ENCODE peak calls at places on chromosome 19, in seven cellular contexts. W is cardiac muscle cell, X is PC-3, M is T-helper 2 cell, Q is EL, V is fibroblast of pulmonary artery, Y is sciatic nerve. B is an unnamed sample.

GRCh38 chr19:10870501-10870954 is 825 bp upstream of the CARM1 start:
- DNase-seq in W (no peak), X (no peak), M (no peak), Q (no peak), Y (no peak), V (no peak), B (no peak)

GRCh38 chr19:5138606-5139594 is 170.0 kb downstream of the KDM4B start:
- DNase-seq in Y (no peak), M (peak), Q (peak), V (peak), W (no peak), X (peak), B (peak)

GRCh38 chr19:43763473-43763939 is 8.7 kb upstream of the SMG9 start:
- DNase-seq in V (no peak), X (no peak), Y (no peak), W (no peak), Q (peak), M (no peak), B (peak)

GRCh38 chr19:10352764-10353671 is 13.6 kb upstream of the ICAM3 start:
- DNase-seq in Y (peak), V (no peak), W (peak), M (no peak), X (no peak), Q (no peak), B (peak)

GRCh38 chr19:19485161-19485997 is 30.0 kb downstream of the TSSK6 start:
- DNase-seq in X (no peak), W (no peak), M (no peak), Y (no peak), Q (peak), V (peak), B (peak)

GRCh38 chr19:5308471-5309437 is 31.9 kb downstream of the PTPRS start:
- DNase-seq in M (no peak), X (no peak), V (peak), W (no peak), Y (peak), Q (peak), B (peak)

GRCh38 chr19:13207237-13208130 is 57.3 kb downstream of the IER2 start:
- DNase-seq in W (no peak), X (no peak), V (no peak), Y (no peak), Q (peak), M (no peak), B (no peak)

GRCh38 chr19:3606690-3607289 is at the start of gene TBXA2R:
- DNase-seq in Y (peak), Q (peak), W (peak), V (peak), X (peak), M (no peak), B (peak)

GRCh38 chr19:512548-513365 is 5.5 kb downstream of the TPGS1 start:
- DNase-seq in M (no peak), Q (no peak), V (no peak), Y (no peak), W (peak), X (no peak), B (no peak)

GRCh38 chr19:45754323-45754722 is 14.7 kb downstream of the SIX5 start:
- DNase-seq in X (no peak), Q (no peak), V (no peak), Y (no peak), M (no peak), W (no peak), B (no peak)

GRCh38 chr19:40623403-40624239 is 22.5 kb downstream of the LTBP4 start:
- DNase-seq in V (peak), M (no peak), W (peak), X (peak), Y (peak), Q (no peak), B (peak)

GRCh38 chr19:30319876-30320275 is 52.3 kb upstream of the ZNF536 start:
- DNase-seq in Q (no peak), W (no peak), M (no peak), X (no peak), Y (no peak), V (no peak), B (no peak)

GRCh38 chr19:50925734-50926133 is 14.5 kb upstream of the KLK4 start:
- DNase-seq in Y (no peak), W (no peak), V (peak), Q (no peak), M (no peak), X (peak), B (peak)

GRCh38 chr19:53908933-53909415 is at the start of gene CACNG7:
- DNase-seq in X (no peak), M (no peak), W (no peak), V (peak), Q (no peak), Y (no peak), B (peak)

GRCh38 chr19:16016226-16017137 is 59.8 kb upstream of the TPM4 start:
- DNase-seq in Y (no peak), Q (no peak), X (no peak), W (no peak), V (no peak), M (no peak), B (no peak)

GRCh38 chr19:988081-988480 is 3.9 kb downstream of the WDR18 start:
- DNase-seq in M (no peak), Y (no peak), V (no peak), X (no peak), Q (no peak), W (no peak), B (no peak)

GRCh38 chr19:18723871-18724377 is 40.4 kb downstream of the CRTC1 start:
- DNase-seq in X (no peak), W (no peak), V (no peak), M (no peak), Q (no peak), Y (no peak), B (no peak)

GRCh38 chr19:2032296-2032941 is 16.9 kb upstream of the BTBD2 start:
- DNase-seq in M (peak), V (peak), Y (peak), Q (peak), W (no peak), X (peak), B (peak)

GRCh38 chr19:32691952-32692726 is 518 bp downstream of the NUDT19 start:
- DNase-seq in Y (peak), X (peak), W (no peak), V (peak), Q (peak), M (peak), B (peak)

GRCh38 chr19:30570194-30570593 is 198.0 kb downstream of the ZNF536 start:
- DNase-seq in X (no peak), V (no peak), Y (no peak), Q (no peak), W (no peak), M (no peak), B (no peak)

GRCh38 chr19:14161305-14161704 is 24.9 kb upstream of the ASF1B start:
- DNase-seq in W (no peak), Q (no peak), V (no peak), X (no peak), Y (no peak), M (no peak), B (no peak)

GRCh38 chr19:10295305-10295846 is 5.6 kb downstream of the ICAM5 start:
- DNase-seq in Q (no peak), X (no peak), Y (no peak), V (no peak), M (peak), W (peak), B (peak)

GRCh38 chr19:47097396-47098217 is 16.0 kb downstream of the ZC3H4 start:
- DNase-seq in X (no peak), W (no peak), Y (peak), V (no peak), M (no peak), Q (no peak), B (no peak)

GRCh38 chr19:7787141-7787540 is 24.1 kb downstream of the CLEC4M start:
- DNase-seq in W (no peak), X (no peak), Q (no peak), V (no peak), Y (no peak), M (no peak), B (no peak)

GRCh38 chr19:13770013-13770635 is 4.1 kb upstream of the C19orf53 start:
- DNase-seq in M (no peak), Y (no peak), Q (no peak), W (no peak), X (no peak), V (no peak), B (no peak)

GRCh38 chr19:29678484-29679106 is 13.3 kb downstream of the PLEKHF1 start:
- DNase-seq in Q (no peak), W (no peak), V (no peak), M (no peak), Y (no peak), X (no peak), B (no peak)

GRCh38 chr19:48992571-48993174 is 436 bp downstream of the GYS1 start:
- DNase-seq in W (no peak), M (peak), Q (no peak), V (no peak), Y (peak), X (no peak), B (no peak)

GRCh38 chr19:19064811-19065745 is 1.3 kb downstream of the SLC25A42 start:
- DNase-seq in Q (peak), Y (no peak), X (peak), W (peak), V (no peak), M (peak), B (no peak)

GRCh38 chr19:53982611-53983010 is 8.8 kb upstream of the CACNG6 start:
- DNase-seq in M (peak), W (peak), Y (no peak), X (peak), V (peak), Q (peak), B (peak)

B was measured in cardiac fibroblast.